ENCODE peak calls at places on chromosomes 1 and 21, in four cellular contexts. Z is MM.1S, L is pancreas, O is thoracic aorta. C is an unnamed sample.

GRCh38 chr1:161730050-161730564 is 8.8 kb downstream of the FCRLB start:
- DNase-seq in L (no peak), O (no peak), Z (no peak), C (no peak)

GRCh38 chr21:25573409-25574206 is 33.7 kb downstream of the MRPL39 start:
- DNase-seq in Z (peak), O (no peak), L (no peak), C (no peak)

GRCh38 chr1:206824327-206824726 is 41.1 kb upstream of the IL20 start:
- DNase-seq in L (no peak), O (no peak), Z (peak), C (no peak)

GRCh38 chr1:60895167-60896124 is 186.9 kb upstream of the NFIA start:
- DNase-seq in L (no peak), O (no peak), Z (no peak), C (no peak)

GRCh38 chr1:234917495-234918188 is 211.0 kb downstream of the TOMM20 start:
- DNase-seq in Z (no peak), O (no peak), L (no peak), C (no peak)

GRCh38 chr1:205813755-205814058 is 709 bp upstream of the SLC41A1 start:
- DNase-seq in L (no peak), O (peak), Z (peak), C (no peak)

GRCh38 chr1:38097256-38097655 is 50.7 kb upstream of the POU3F1 start:
- DNase-seq in Z (no peak), L (no peak), O (no peak), C (no peak)

GRCh38 chr1:119732465-119733168 is 20.9 kb downstream of the PHGDH start:
- DNase-seq in O (no peak), L (no peak), Z (peak), C (no peak)

GRCh38 chr21:31505975-31506374 is 153.5 kb upstream of the SOD1 start:
- DNase-seq in Z (no peak), L (no peak), O (no peak), C (no peak)

GRCh38 chr1:178579562-178579961 is 66.7 kb downstream of the TEX35 start:
- DNase-seq in Z (peak), O (no peak), L (no peak), C (no peak)

GRCh38 chr1:2025491-2025981 is 6.4 kb downstream of the GABRD start:
- DNase-seq in L (no peak), Z (no peak), O (no peak), C (no peak)

GRCh38 chr1:241635556-241636179 is 4.5 kb downstream of the CHML start:
- DNase-seq in Z (no peak), L (no peak), O (no peak), C (no peak)

GRCh38 chr1:241638091-241638682 is 2.0 kb downstream of the CHML start:
- DNase-seq in O (no peak), L (no peak), Z (no peak), C (no peak)

GRCh38 chr1:241636291-241636690 is 3.9 kb downstream of the CHML start:
- DNase-seq in L (no peak), Z (no peak), O (no peak), C (no peak)

GRCh38 chr1:241637604-241638003 is 2.6 kb downstream of the CHML start:
- DNase-seq in L (no peak), Z (no peak), O (no peak), C (no peak)

GRCh38 chr1:241637046-241637590 is 3.1 kb downstream of the CHML start:
- DNase-seq in Z (no peak), O (no peak), L (no peak), C (no peak)
- H3K27ac ChIP-seq in Z (no peak), O (no peak), L (no peak), C (no peak)

GRCh38 chr1:29235955-29236742 is at the start of gene PTPRU:
- DNase-seq in O (peak), L (peak), Z (peak), C (peak)
- H3K27ac ChIP-seq in O (peak), L (peak), Z (no peak), C (peak)

GRCh38 chr1:86137458-86137857 is 19.1 kb downstream of the COL24A1 start:
- DNase-seq in L (no peak), O (no peak), Z (peak), C (no peak)
- H3K27ac ChIP-seq in L (no peak), O (no peak), Z (no peak), C (no peak)

GRCh38 chr1:12456979-12457378 is 161.0 kb downstream of the DHRS3 start:
- DNase-seq in O (no peak), Z (no peak), L (no peak), C (no peak)
- H3K27ac ChIP-seq in O (peak), Z (no peak), L (no peak), C (no peak)